ENCODE peak calls at places on chromosomes 11 and 22, in seven cellular contexts. H is H1, G is K562, V is GM12891, Q is GM12892, O is GM12878, R is HepG2. N is an unnamed sample.

GRCh38 chr11:73921180-73921579 is 29.6 kb upstream of the DNAJB13 start:
- DNase-seq in G (no peak), V (no peak), Q (no peak), R (no peak), O (no peak), H (no peak), N (no peak)

GRCh38 chr11:25769287-25769686 is 562.6 kb upstream of the ANO3 start:
- DNase-seq in R (no peak), G (no peak), Q (no peak), H (no peak), O (no peak), V (no peak), N (no peak)

GRCh38 chr11:115522302-115522701 is 18.1 kb upstream of the CADM1 start:
- DNase-seq in G (no peak), O (peak), Q (no peak), R (no peak), H (no peak), V (no peak), N (no peak)

GRCh38 chr22:45552580-45553332 is 50.1 kb downstream of the FBLN1 start:
- DNase-seq in O (no peak), V (no peak), H (no peak), G (no peak), Q (no peak), R (no peak), N (peak)

GRCh38 chr11:78138694-78139421 is 568 bp downstream of the ALG8 start:
- DNase-seq in G (peak), O (peak), R (no peak), V (no peak), Q (no peak), H (no peak), N (peak)

GRCh38 chr11:102573851-102574250 is 43.3 kb upstream of the MMP7 start:
- DNase-seq in G (no peak), H (no peak), Q (no peak), R (no peak), O (no peak), V (no peak), N (no peak)

GRCh38 chr22:20975541-20976290 is 6.4 kb upstream of the LZTR1 start:
- DNase-seq in O (no peak), H (no peak), Q (no peak), V (no peak), G (no peak), R (no peak), N (no peak)

GRCh38 chr11:115745041-115745440 is 240.8 kb upstream of the CADM1 start:
- DNase-seq in O (no peak), G (no peak), Q (no peak), R (no peak), V (no peak), H (no peak), N (no peak)

GRCh38 chr11:91947215-91947614 is 277.4 kb upstream of the FAT3 start:
- DNase-seq in G (peak), R (no peak), H (no peak), Q (no peak), V (no peak), O (no peak), N (no peak)

GRCh38 chr11:69297926-69298777 is 4.2 kb downstream of the MYEOV start:
- DNase-seq in R (peak), O (peak), G (peak), V (peak), Q (peak), H (no peak), N (no peak)

GRCh38 chr22:48436201-48436931 is 1391.3 kb downstream of the BRD1 start:
- DNase-seq in G (no peak), R (no peak), O (no peak), V (no peak), Q (no peak), H (no peak), N (no peak)

GRCh38 chr11:128501576-128502549 is 85.5 kb downstream of the ETS1 start:
- DNase-seq in G (no peak), H (no peak), O (no peak), Q (no peak), V (no peak), R (no peak), N (no peak)

GRCh38 chr22:46894081-46894671 is 131.7 kb downstream of the TBC1D22A start:
- DNase-seq in G (no peak), V (no peak), H (no peak), Q (no peak), R (no peak), O (no peak), N (peak)

GRCh38 chr22:47192106-47192650 is 429.7 kb downstream of the TBC1D22A start:
- DNase-seq in V (no peak), O (no peak), H (no peak), Q (peak), R (no peak), G (no peak), N (no peak)

GRCh38 chr11:113345978-113346377 is 31.6 kb downstream of the TTC12 start:
- DNase-seq in R (no peak), H (no peak), G (no peak), O (no peak), Q (no peak), V (no peak), N (no peak)

GRCh38 chr11:8263109-8263768 is 439 bp downstream of the LMO1 start:
- DNase-seq in V (no peak), Q (peak), O (no peak), H (no peak), R (no peak), G (no peak), N (peak)

GRCh38 chr11:111637885-111638284 is 35.6 kb downstream of the SIK2 start:
- DNase-seq in V (no peak), Q (no peak), O (peak), H (no peak), G (no peak), R (no peak), N (no peak)

DNA sequence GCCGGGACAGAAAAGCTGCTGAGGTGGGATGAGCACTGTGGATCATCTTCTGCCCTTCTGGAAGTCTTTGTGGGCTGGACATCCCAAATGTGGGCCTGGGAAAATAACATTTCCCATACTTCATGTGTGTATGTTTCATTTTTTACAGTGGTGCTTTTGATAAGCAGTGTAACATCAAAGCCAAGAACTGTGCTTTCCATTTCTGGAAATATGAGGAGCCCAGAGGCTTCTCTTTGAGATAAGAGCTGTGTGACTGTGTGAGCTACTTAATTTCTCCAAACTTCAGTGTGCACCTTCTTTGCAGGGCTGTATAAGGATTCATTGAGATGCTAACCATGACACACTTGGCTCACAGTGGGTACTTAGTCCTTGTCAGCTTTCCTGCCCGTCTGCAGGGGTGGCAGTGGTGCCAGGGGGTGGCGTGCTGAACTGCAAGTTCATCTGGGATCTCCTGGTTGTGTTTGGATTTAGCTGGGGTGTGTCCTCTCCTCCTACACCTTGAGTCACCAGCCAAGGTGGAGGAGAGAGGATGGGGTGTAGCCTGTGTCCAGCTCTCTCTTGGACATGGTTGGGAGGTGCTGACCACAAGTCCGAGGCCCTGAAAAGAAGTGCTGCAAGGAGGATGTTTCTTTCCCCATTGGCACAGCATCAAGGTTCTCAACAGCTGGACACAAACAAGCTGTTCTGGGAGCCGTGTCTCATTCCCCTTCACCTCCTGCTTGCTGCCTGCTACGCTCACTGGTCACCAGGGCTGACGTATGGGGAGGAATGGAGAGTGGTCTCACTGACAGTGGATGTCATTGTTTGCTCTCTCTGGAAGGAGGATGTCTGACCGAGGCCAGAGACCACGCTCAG is 139.4 kb downstream of the TEAD1 start:
- DNase-seq in V (no peak), O (no peak), R (no peak), G (peak), H (no peak), Q (no peak), N (no peak)
- TF ChIP-seq TAF1 in V (no peak), O (no peak), R (no peak), G (no peak), H (no peak), Q (no peak), N (no peak)

GRCh38 chr11:36231300-36231699 is 57.9 kb downstream of the COMMD9 start:
- DNase-seq in G (no peak), V (no peak), R (no peak), Q (no peak), H (no peak), O (no peak), N (peak)

GRCh38 chr11:36235750-36236149 is 53.5 kb downstream of the COMMD9 start:
- DNase-seq in H (no peak), Q (no peak), O (no peak), G (no peak), R (peak), V (no peak), N (no peak)

GRCh38 chr11:36237341-36237740 is 51.9 kb downstream of the COMMD9 start:
- DNase-seq in H (no peak), V (no peak), G (no peak), O (no peak), R (no peak), Q (no peak), N (no peak)

GRCh38 chr11:36233226-36233625 is 56.0 kb downstream of the COMMD9 start:
- DNase-seq in H (no peak), Q (no peak), R (no peak), V (no peak), O (no peak), G (no peak), N (no peak)

GRCh38 chr11:36234825-36235224 is 54.4 kb downstream of the COMMD9 start:
- DNase-seq in H (no peak), R (no peak), O (no peak), V (no peak), G (no peak), Q (no peak), N (no peak)
- TF ChIP-seq TAF1 in H (no peak), R (no peak), O (no peak), V (no peak), G (no peak), Q (no peak), N (no peak)

DNA sequence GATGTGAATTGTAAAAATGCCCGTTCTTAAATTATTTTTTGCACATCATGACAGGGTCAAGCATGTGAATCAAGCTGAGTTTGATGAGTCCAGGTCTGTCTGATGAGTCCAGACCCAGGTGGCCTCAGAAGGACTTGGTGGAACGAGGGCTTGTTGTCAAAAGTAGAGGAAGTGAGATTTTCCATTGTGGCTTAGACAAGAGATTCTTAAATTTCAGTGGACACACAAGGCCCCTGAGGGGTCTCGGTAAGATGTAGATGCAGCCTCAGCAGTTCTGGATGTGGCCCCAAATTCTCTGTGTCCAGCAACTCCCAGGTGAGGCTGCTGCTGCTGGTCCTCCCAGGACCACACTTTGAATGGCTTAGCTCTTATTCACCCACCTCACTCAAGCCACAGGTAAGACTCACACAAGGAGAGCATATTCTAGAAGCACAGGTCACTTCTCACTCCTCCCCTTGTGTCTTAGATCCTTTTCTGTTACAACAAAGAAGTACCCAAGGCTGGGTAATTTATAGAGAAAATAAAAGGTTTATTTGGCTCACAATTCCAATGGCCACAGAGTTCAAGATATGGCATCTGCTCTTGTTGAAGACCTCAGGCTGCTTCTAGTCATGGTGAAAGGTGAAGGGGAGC is 98.8 kb downstream of the GGTLC2 start:
- DNase-seq in R (no peak), V (no peak), H (no peak), Q (no peak), O (no peak), G (no peak), N (no peak)
- TF ChIP-seq TAF1 in R (no peak), V (no peak), H (no peak), Q (no peak), O (no peak), G (no peak), N (no peak)

DNA sequence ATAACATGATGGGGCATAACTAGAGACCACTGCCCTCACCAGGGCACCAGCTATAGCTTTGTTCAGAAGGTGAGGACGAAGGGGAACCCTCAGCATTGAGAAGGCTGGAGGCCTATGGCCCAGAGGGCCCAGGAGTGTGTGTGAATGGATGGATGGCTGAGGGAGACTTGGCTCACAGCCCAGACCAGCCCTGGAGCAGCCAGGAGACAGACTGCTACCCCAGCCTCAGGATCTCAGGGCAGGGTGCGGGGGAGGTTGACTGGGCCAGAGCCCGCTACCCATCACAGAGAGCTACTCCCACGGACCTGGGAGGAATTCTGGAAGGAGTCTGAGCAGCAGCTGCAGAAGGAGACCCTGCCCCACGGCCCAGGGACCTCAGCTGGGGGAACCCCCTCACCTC is 5.5 kb upstream of the CSDC2 start:
- DNase-seq in O (no peak), H (no peak), R (no peak), Q (no peak), V (no peak), G (no peak), N (no peak)
- TF ChIP-seq TAF1 in O (no peak), H (no peak), R (no peak), Q (no peak), V (no peak), G (no peak), N (no peak)

GRCh38 chr22:36384766-36385400 is 2.9 kb downstream of the MYH9 start:
- DNase-seq in R (no peak), Q (no peak), H (no peak), V (no peak), G (no peak), O (no peak), N (peak)
- TF ChIP-seq TAF1 in R (no peak), Q (no peak), H (no peak), V (no peak), G (no peak), O (no peak), N (no peak)

N was measured in SK-N-SH.